ENCODE peak calls at places on chromosomes 4 and X, in nine cellular contexts. I is mesendoderm, S is HCT116, D is foreskin keratinocyte, J is uterus, E is IMR-90, K is colonic mucosa, Y is DND-41, P is SJSA1. Z is an unnamed sample. For H3K4me1, the result is how much of the 10 kb centered on the place peaks cover.

GRCh38 chr4:54066718-54067129 is 2.3 kb upstream of the CHIC2 start:
- DNase-seq in K (peak), I (peak), E (no peak), Y (no peak), D (no peak), J (no peak), P (peak), S (no peak), Z (no peak)

GRCh38 chr4:6873291-6873690 is 36.3 kb upstream of the TBC1D14 start:
- DNase-seq in E (no peak), D (no peak), S (no peak), P (no peak), K (no peak), Y (no peak), J (no peak), I (no peak), Z (no peak)

GRCh38 chr4:110309686-110310085 is 111.3 kb upstream of the ELOVL6 start:
- DNase-seq in I (no peak), P (no peak), Y (no peak), J (no peak), E (peak), D (no peak), K (no peak), S (no peak), Z (no peak)

GRCh38 chr4:78569291-78569821 is 17.8 kb downstream of the ANXA3 start:
- DNase-seq in P (peak), Y (no peak), J (no peak), I (peak), S (peak), D (peak), K (no peak), E (peak), Z (no peak)

GRCh38 chr4:65202473-65203264 is 467.6 kb downstream of the EPHA5 start:
- DNase-seq in J (no peak), Y (no peak), D (no peak), E (no peak), I (no peak), P (no peak), S (no peak), K (no peak), Z (no peak)

GRCh38 chr4:126740687-126741086 is 892.1 kb upstream of the INTU start:
- DNase-seq in Y (no peak), I (no peak), K (no peak), S (no peak), J (no peak), D (no peak), E (no peak), P (no peak), Z (no peak)

GRCh38 chrX:133307637-133308485 is 89.7 kb upstream of the TFDP3 start:
- DNase-seq in Y (no peak), K (no peak), I (peak), J (peak), D (no peak), E (no peak), P (no peak), S (no peak), Z (no peak)

GRCh38 chrX:18995216-18995615 is 11.3 kb upstream of the PHKA2 start:
- DNase-seq in S (no peak), J (no peak), I (no peak), E (peak), Y (no peak), K (no peak), P (no peak), D (peak), Z (no peak)

GRCh38 chr4:119099227-119099910 is 36.3 kb upstream of the MYOZ2 start:
- DNase-seq in J (no peak), P (no peak), I (no peak), S (no peak), D (peak), Y (no peak), E (peak), K (no peak), Z (no peak)

GRCh38 chr4:185549095-185549494 is 13.8 kb upstream of the PDLIM3 start:
- DNase-seq in Y (no peak), E (no peak), J (no peak), D (no peak), K (no peak), I (no peak), S (no peak), P (no peak), Z (no peak)

GRCh38 chr4:83128235-83128929 is 13.9 kb upstream of the PLAC8 start:
- DNase-seq in P (peak), S (no peak), I (no peak), E (peak), Y (no peak), D (peak), J (no peak), K (no peak), Z (no peak)

GRCh38 chr4:40918330-40918729 is 168.6 kb downstream of the NSUN7 start:
- DNase-seq in Y (no peak), K (peak), E (peak), I (no peak), S (no peak), D (peak), J (peak), P (no peak), Z (no peak)

GRCh38 chrX:113892401-113892800 is 691.5 kb upstream of the HTR2C start:
- DNase-seq in E (no peak), D (peak), K (no peak), I (no peak), P (no peak), J (no peak), S (no peak), Y (no peak), Z (no peak)

GRCh38 chr4:119238068-119238722 is 25.7 kb downstream of the USP53 start:
- DNase-seq in D (peak), K (no peak), J (no peak), I (peak), E (peak), S (no peak), Y (no peak), P (no peak), Z (no peak)

GRCh38 chr4:67779631-67780030 is 25.4 kb upstream of the GNRHR start:
- DNase-seq in D (peak), Y (no peak), J (no peak), E (no peak), K (no peak), S (no peak), P (no peak), I (no peak), Z (no peak)

GRCh38 chr4:103364066-103364465 is 165.9 kb upstream of the CENPE start:
- DNase-seq in I (no peak), E (no peak), Y (no peak), P (no peak), S (no peak), K (no peak), J (no peak), D (no peak), Z (no peak)

GRCh38 chr4:184388106-184388505 is 86.2 kb downstream of the IRF2 start:
- DNase-seq in P (no peak), Y (no peak), E (no peak), D (no peak), I (no peak), S (no peak), J (no peak), K (no peak), Z (no peak)

DNA sequence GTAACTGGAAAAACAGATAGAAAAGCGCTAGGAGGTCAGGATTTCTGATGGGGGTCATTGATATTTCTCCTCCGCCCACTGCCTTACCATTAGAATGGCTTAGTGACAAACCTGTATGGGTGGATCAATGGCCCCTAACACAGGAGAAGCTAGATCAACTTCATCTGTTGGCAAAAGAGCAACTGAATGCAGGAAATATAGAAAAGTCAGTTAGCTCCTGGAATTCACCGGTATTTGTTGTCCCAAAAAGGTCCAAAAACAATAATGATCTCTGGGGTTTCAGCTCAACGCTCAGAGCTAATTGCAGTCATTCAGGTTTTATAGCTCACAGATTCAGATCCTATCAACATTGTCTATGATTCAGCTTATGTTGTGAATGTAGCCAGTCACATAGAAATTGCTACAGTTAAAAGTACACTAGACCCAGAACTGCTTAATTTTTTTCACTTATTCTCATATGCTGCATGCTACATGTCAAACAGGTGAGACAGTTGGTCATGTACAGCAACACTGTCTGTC is 124.0 kb upstream of the ZCCHC13 start:
- DNase-seq in J (no peak), K (no peak), S (no peak), P (no peak), E (no peak), I (no peak), Y (no peak), D (no peak), Z (no peak)
- H3K27ac ChIP-seq in J (no peak), K (peak), S (no peak), P (no peak), E (no peak), I (no peak), Y (no peak), D (no peak), Z (no peak)

GRCh38 chr4:151202381-151202780 is 74.6 kb upstream of the PRSS48 start:
- DNase-seq in E (no peak), K (no peak), I (no peak), D (no peak), Y (no peak), P (no peak), S (no peak), J (no peak), Z (no peak)

GRCh38 chr4:151198748-151199147 is 78.2 kb upstream of the PRSS48 start:
- DNase-seq in E (peak), J (no peak), P (no peak), K (no peak), Y (no peak), S (no peak), D (no peak), I (no peak), Z (no peak)

GRCh38 chr4:151197258-151197657 is 79.7 kb upstream of the PRSS48 start:
- DNase-seq in S (no peak), D (peak), I (no peak), K (no peak), J (peak), P (no peak), Y (no peak), E (no peak), Z (no peak)

GRCh38 chr4:151202851-151203455 is 74.0 kb upstream of the PRSS48 start:
- DNase-seq in D (no peak), E (peak), P (no peak), Y (no peak), J (no peak), S (no peak), K (no peak), I (peak), Z (no peak)

GRCh38 chr4:151199496-151200190 is 77.3 kb upstream of the PRSS48 start:
- DNase-seq in E (no peak), S (no peak), Y (no peak), K (no peak), P (no peak), I (no peak), J (no peak), D (no peak), Z (no peak)
- H3K4me1 ChIP-seq in E (under half), S (under half), Y (under half), K (under half), P (under half), I (under half), J (under half), D (under half), Z (under half)

GRCh38 chr4:188400456-188400855 is 261.2 kb downstream of the TRIML1 start:
- DNase-seq in I (peak), P (no peak), D (peak), J (no peak), K (no peak), Y (no peak), S (no peak), E (no peak), Z (no peak)
- H3K27ac ChIP-seq in I (peak), P (no peak), D (no peak), J (no peak), K (no peak), Y (no peak), S (no peak), E (no peak), Z (no peak)

GRCh38 chrX:48576108-48576507 is 1.8 kb downstream of the RBM3 start:
- DNase-seq in E (no peak), P (no peak), Y (no peak), D (no peak), I (no peak), K (no peak), S (no peak), J (no peak), Z (no peak)
- H3K4me1 ChIP-seq in E (under half), P (under half), Y (under half), D (under half), I (under half), K (under half), S (under half), J (under half), Z (under half)

DNA sequence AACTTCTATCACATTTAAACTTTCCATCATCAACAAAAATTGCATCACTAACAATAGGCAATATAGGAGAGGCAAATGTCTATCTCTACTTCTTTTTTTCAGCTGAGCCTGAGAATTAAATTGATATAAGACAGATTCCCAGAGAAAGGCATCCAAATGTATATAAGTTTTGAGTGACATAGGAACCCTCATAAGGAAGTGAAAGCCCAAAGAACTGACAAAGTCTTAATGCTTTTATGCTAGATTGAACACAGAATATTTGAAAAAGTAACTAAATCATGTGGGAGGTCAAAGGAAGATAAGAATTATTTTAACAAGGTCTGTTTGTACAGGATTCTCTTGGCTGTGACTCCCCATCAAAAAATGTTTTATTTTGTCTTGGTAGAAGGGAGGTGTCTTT is 714.9 kb downstream of the GRXCR1 start:
- DNase-seq in I (no peak), E (no peak), K (no peak), D (no peak), P (no peak), J (no peak), Y (no peak), S (no peak), Z (no peak)
- H3K27ac ChIP-seq in I (no peak), E (no peak), K (no peak), D (no peak), P (no peak), J (no peak), Y (no peak), S (no peak), Z (no peak)

GRCh38 chrX:13008189-13008533 is 33.3 kb downstream of the TMSB4X start:
- DNase-seq in I (no peak), J (no peak), S (no peak), Y (no peak), D (no peak), P (no peak), K (no peak), E (peak), Z (no peak)
- H3K4me1 ChIP-seq in I (under half), J (under half), S (under half), Y (under half), D (under half), P (under half), K (under half), E (under half), Z (half or more)

GRCh38 chrX:1493317-1493856 is 40.7 kb upstream of the ASMTL start:
- DNase-seq in K (no peak), J (no peak), S (no peak), D (no peak), I (no peak), P (no peak), Y (peak), E (no peak), Z (no peak)

GRCh38 chrX:1492421-1493012 is 39.8 kb upstream of the ASMTL start:
- DNase-seq in Y (no peak), P (no peak), K (no peak), E (no peak), I (no peak), S (no peak), D (no peak), J (no peak), Z (no peak)

GRCh38 chrX:1488745-1489144 is 36.0 kb upstream of the ASMTL start:
- DNase-seq in Y (no peak), D (no peak), S (no peak), K (no peak), I (no peak), E (no peak), P (no peak), J (no peak), Z (no peak)

GRCh38 chrX:1493877-1494510 is 41.3 kb upstream of the ASMTL start:
- DNase-seq in Y (no peak), E (no peak), K (no peak), P (no peak), S (no peak), D (no peak), J (no peak), I (no peak), Z (no peak)

GRCh38 chrX:1491851-1492349 is 39.2 kb upstream of the ASMTL start:
- DNase-seq in E (no peak), J (no peak), S (peak), P (no peak), K (no peak), Y (peak), I (peak), D (no peak), Z (peak)
- H3K27ac ChIP-seq in E (no peak), J (no peak), S (no peak), P (no peak), K (no peak), Y (no peak), I (no peak), D (no peak), Z (no peak)

GRCh38 chrX:137573356-137574101 is 7.6 kb downstream of the ZIC3 start:
- DNase-seq in E (no peak), J (no peak), D (no peak), I (peak), Y (no peak), K (no peak), P (no peak), S (no peak), Z (no peak)

GRCh38 chrX:137574102-137574783 is 8.3 kb downstream of the ZIC3 start:
- DNase-seq in K (no peak), D (no peak), E (no peak), S (no peak), Y (no peak), J (no peak), P (no peak), I (peak), Z (no peak)

GRCh38 chrX:137569470-137569891 is 3.6 kb downstream of the ZIC3 start:
- DNase-seq in J (no peak), S (no peak), I (no peak), P (no peak), E (no peak), D (no peak), Y (no peak), K (no peak), Z (no peak)

GRCh38 chrX:137575596-137576255 is 9.8 kb downstream of the ZIC3 start:
- DNase-seq in J (no peak), S (no peak), Y (no peak), I (peak), P (no peak), E (no peak), D (no peak), K (no peak), Z (no peak)

GRCh38 chrX:137574784-137575298 is 8.9 kb downstream of the ZIC3 start:
- DNase-seq in E (no peak), P (no peak), J (no peak), K (no peak), I (no peak), S (no peak), Y (no peak), D (no peak), Z (no peak)
- H3K4me1 ChIP-seq in E (under half), P (under half), J (under half), K (under half), I (under half), S (under half), Y (under half), D (under half), Z (under half)

DNA sequence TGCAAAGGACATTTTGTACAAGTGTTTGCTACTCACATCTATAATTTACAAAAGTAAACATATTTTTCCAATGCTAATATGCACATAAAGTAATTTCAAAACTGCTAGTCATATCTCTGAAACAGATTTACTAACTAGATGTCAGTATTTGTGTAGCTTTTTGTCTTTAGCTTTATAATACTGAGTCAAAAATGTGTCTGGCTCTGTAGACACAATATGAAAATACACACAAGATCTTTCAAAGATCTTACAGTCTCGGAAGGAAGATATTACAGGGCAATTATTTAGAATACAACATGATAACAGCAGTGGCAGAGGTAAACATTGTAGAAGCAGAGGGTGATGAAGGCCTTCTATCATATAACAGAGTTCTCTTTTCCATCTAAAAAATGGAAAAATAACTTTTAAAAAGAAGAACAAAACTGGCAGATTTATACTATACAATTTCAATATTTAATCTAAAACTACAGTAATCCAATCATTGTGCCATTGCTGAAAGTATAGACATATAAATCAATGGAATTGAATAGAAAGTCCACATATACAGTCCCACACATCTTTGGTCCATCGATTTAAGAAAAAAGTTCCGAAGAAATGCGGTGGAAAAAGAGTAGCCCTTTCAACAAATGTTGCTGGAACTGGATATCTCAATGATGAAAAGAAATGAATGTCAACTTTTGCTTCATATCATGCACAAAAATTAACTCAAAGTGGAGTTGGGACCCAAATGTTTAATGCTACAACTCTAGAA is 29.4 kb downstream of the ARAP2 start:
- DNase-seq in J (no peak), E (no peak), I (no peak), S (no peak), K (no peak), D (no peak), P (no peak), Y (no peak), Z (no peak)
- H3K27ac ChIP-seq in J (no peak), E (no peak), I (no peak), S (no peak), K (no peak), D (no peak), P (no peak), Y (no peak), Z (no peak)

DNA sequence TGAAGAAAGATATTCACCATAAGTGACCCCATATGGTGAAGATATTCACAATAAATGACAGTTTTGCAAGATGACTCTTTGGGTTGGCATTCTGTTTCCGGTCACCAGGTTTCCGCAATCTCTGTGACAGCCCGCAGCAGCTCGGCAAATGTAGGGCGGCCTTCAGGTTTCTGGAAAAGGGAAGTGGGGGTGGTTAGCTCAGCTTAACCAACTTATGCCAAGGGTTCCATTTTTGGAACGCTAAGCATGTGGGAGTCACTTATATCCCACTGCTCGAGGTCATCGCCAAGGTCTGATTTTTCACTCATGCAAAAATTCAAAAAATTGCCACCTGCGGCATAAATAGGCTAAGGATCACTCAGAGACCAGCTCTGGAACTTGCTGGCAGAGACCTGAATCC is 51.0 kb downstream of the NIPAL1 start:
- DNase-seq in D (no peak), K (no peak), J (no peak), P (no peak), I (no peak), E (no peak), S (no peak), Y (no peak), Z (no peak)
- H3K4me1 ChIP-seq in D (under half), K (under half), J (under half), P (under half), I (under half), E (under half), S (under half), Y (under half), Z (under half)